ENCODE peak calls at places on chromosomes 5 and 9, in eight cellular contexts. U, R, L, Q, N, A, T and H are unnamed samples.

GRCh38 chr9:128276574-128277270 is 646 bp downstream of the SWI5 start:
- DNase-seq in U (peak), R (no peak), L (peak), Q (peak), N (no peak), A (peak), T (no peak), H (peak)

GRCh38 chr5:139745121-139745799 is 50.3 kb upstream of the PSD2 start:
- DNase-seq in U (peak), R (no peak), L (peak), Q (peak), N (no peak), A (peak), T (peak), H (peak)

GRCh38 chr5:39876146-39876545 is 451.4 kb upstream of the DAB2 start:
- DNase-seq in U (no peak), R (no peak), L (no peak), Q (no peak), N (no peak), A (peak), T (no peak), H (no peak)

GRCh38 chr5:31944683-31945445 is 229.3 kb downstream of the GOLPH3 start:
- DNase-seq in U (no peak), R (no peak), L (no peak), Q (no peak), N (no peak), A (no peak), T (no peak), H (no peak)

GRCh38 chr5:97143715-97144114 is 1.3 kb upstream of the LIX1 start:
- DNase-seq in U (no peak), R (no peak), L (no peak), Q (no peak), N (no peak), A (no peak), T (no peak), H (no peak)

GRCh38 chr5:142798099-142798768 is 28.1 kb downstream of the ARHGAP26 start:
- DNase-seq in U (peak), R (no peak), L (no peak), Q (no peak), N (no peak), A (no peak), T (no peak), H (no peak)

GRCh38 chr5:42250-42649 is 49.7 kb upstream of the PLEKHG4B start:
- DNase-seq in U (no peak), R (no peak), L (peak), Q (no peak), N (no peak), A (peak), T (no peak), H (peak)

GRCh38 chr5:60843693-60844428 is at the start of gene ELOVL7:
- DNase-seq in U (peak), R (peak), L (peak), Q (peak), N (peak), A (peak), T (peak), H (peak)

GRCh38 chr5:2611561-2612096 is 139.8 kb downstream of the IRX2 start:
- DNase-seq in U (no peak), R (no peak), L (no peak), Q (no peak), N (no peak), A (no peak), T (no peak), H (no peak)

GRCh38 chr5:78499485-78499884 is 139.1 kb downstream of the SCAMP1 start:
- DNase-seq in U (no peak), R (no peak), L (no peak), Q (no peak), N (no peak), A (no peak), T (no peak), H (no peak)

GRCh38 chr5:146520731-146521130 is 4.7 kb upstream of the GPR151 start:
- DNase-seq in U (no peak), R (no peak), L (no peak), Q (peak), N (no peak), A (no peak), T (peak), H (no peak)

GRCh38 chr5:35859101-35859661 is 2.5 kb downstream of the IL7R start:
- DNase-seq in U (no peak), R (no peak), L (no peak), Q (peak), N (no peak), A (no peak), T (no peak), H (no peak)

GRCh38 chr5:180194410-180195345 is 14.3 kb downstream of the RASGEF1C start:
- DNase-seq in U (no peak), R (no peak), L (peak), Q (no peak), N (no peak), A (no peak), T (no peak), H (peak)

GRCh38 chr5:155290937-155291336 is 277.4 kb downstream of the KIF4B start:
- DNase-seq in U (no peak), R (no peak), L (no peak), Q (no peak), N (no peak), A (no peak), T (no peak), H (no peak)

GRCh38 chr5:124748687-124749594 is 2.5 kb upstream of the ZNF608 start:
- DNase-seq in U (peak), R (peak), L (peak), Q (peak), N (peak), A (peak), T (peak), H (peak)

GRCh38 chr9:2857564-2858198 is 13.8 kb upstream of the PUM3 start:
- DNase-seq in U (peak), R (peak), L (peak), Q (peak), N (peak), A (peak), T (peak), H (peak)

GRCh38 chr5:16880547-16880946 is 55.5 kb downstream of the MYO10 start:
- DNase-seq in U (no peak), R (no peak), L (no peak), Q (no peak), N (no peak), A (no peak), T (no peak), H (no peak)

GRCh38 chr9:137679695-137680305 is 61.0 kb downstream of the EHMT1 start:
- DNase-seq in U (no peak), R (no peak), L (no peak), Q (no peak), N (no peak), A (no peak), T (no peak), H (no peak)

DNA sequence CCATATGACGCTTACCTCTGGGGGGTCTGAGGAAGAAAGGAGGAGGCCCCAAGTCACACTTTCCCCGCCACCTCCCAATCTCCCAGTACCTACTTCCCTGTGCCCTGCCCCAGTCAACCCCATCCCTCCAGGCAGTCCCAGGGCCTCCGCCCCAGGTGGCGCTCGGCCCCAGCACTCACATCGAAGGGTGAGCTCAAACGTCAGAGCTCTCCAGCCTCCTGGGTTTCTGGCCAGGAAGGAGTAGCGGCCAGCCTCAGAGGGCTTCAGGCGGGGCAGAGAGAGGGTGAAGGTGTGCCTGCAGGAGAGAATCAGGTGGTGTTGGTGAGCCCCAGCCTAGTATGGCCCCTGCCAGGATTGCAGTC is 16.1 kb downstream of the CSF1R start:
- DNase-seq in U (no peak), R (no peak), L (peak), Q (no peak), N (no peak), A (no peak), T (no peak), H (no peak)
- TF ChIP-seq CTCF in U (no peak), R (no peak), L (no peak), Q (no peak), N (no peak), A (no peak), T (no peak), H (no peak)

GRCh38 chr9:99594056-99594780 is 227.5 kb upstream of the NR4A3 start:
- DNase-seq in U (no peak), R (no peak), L (no peak), Q (no peak), N (no peak), A (no peak), T (no peak), H (no peak)
- TF ChIP-seq CTCF in U (no peak), R (no peak), L (no peak), Q (no peak), N (no peak), A (no peak), T (no peak), H (no peak)

GRCh38 chr9:78781681-78782080 is 484.8 kb downstream of the PSAT1 start:
- DNase-seq in U (no peak), R (no peak), L (no peak), Q (peak), N (no peak), A (no peak), T (no peak), H (no peak)

GRCh38 chr9:78786794-78787193 is 489.9 kb downstream of the PSAT1 start:
- DNase-seq in U (no peak), R (no peak), L (no peak), Q (peak), N (no peak), A (no peak), T (no peak), H (no peak)

GRCh38 chr9:78782234-78782633 is 485.3 kb downstream of the PSAT1 start:
- DNase-seq in U (no peak), R (no peak), L (no peak), Q (no peak), N (no peak), A (no peak), T (no peak), H (no peak)

GRCh38 chr9:78782858-78783257 is 485.9 kb downstream of the PSAT1 start:
- DNase-seq in U (no peak), R (no peak), L (no peak), Q (no peak), N (no peak), A (no peak), T (no peak), H (no peak)

DNA sequence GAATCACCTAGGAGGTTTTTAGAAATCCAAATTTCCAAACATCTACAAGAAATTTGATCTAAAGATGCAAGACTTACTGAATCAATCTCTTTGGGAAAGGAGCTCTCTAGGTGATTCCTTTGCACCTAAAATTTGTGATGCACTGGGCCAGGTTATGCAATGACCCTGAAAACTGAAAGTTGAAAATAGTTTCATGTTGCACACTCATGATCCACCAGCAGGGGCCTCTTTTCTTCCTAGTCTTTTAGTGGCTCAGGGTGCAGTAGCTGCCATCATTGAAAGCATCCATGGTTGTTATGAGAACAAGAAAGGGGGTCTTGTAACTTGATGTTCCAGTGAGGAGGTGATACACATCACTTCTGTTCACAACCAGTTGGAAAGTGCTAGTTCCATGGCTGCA is 486.8 kb downstream of the PSAT1 start:
- DNase-seq in U (no peak), R (no peak), L (no peak), Q (no peak), N (no peak), A (no peak), T (no peak), H (no peak)
- TF ChIP-seq CTCF in U (no peak), R (no peak), L (peak), Q (peak), N (peak), A (no peak), T (peak), H (no peak)

DNA sequence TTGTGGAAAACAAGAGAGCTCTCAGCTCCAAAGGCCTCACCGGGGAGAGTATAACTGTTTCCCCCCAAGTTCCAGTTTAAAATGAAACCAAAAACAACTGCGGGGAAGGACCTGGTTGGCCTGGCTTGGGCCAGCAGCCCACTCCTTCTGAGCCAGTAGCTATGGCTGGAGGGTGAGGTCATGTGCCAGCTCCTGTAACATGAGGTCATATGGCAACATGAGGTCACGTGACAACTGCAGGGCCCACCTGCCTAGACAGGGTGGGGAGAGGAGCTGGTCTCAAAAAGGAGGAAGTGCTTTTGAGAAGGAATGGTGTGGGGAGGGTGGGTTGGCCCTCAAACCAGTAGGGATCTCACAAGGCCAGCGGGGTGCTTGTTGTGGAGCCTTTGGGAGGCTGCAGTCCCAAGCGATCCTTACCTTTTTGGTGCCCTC is 29.3 kb upstream of the CRB2 start:
- DNase-seq in U (no peak), R (peak), L (no peak), Q (no peak), N (no peak), A (peak), T (no peak), H (peak)
- TF ChIP-seq CTCF in U (no peak), R (no peak), L (no peak), Q (no peak), N (no peak), A (no peak), T (no peak), H (no peak)

GRCh38 chr5:88878976-88879375 is 4.0 kb downstream of the MEF2C start:
- DNase-seq in U (no peak), R (no peak), L (no peak), Q (no peak), N (no peak), A (peak), T (no peak), H (no peak)
- TF ChIP-seq CTCF in U (no peak), R (no peak), L (no peak), Q (no peak), N (no peak), A (peak), T (no peak), H (no peak)

GRCh38 chr5:54217826-54218503 is 92.4 kb downstream of the ARL15 start:
- DNase-seq in U (no peak), R (peak), L (no peak), Q (peak), N (no peak), A (peak), T (peak), H (peak)
- TF ChIP-seq CTCF in U (peak), R (peak), L (peak), Q (peak), N (peak), A (peak), T (peak), H (peak)

DNA sequence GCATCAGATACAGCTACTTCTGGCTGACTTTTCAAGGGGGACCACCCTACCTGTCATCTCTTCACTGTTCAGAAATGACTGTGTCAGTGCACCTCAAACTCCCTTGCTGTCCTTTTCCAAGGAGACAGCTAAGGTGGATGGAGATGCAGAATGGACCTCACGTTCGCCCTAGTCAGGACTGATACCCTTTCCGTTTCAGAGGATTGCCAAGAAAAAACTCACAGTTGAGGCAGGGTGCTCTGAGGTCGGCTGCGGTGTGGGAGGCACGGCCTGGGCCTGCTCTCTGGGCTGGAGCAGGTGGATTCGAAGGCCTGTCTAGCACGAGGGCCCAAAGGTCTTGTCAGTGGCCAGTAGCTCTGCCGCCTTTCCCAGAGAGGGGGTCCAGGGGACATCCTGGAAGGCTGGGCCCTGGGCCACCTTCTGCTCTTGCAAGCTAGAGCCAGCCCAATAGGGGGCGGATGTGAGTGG is 2.2 kb upstream of the MSMP start:
- DNase-seq in U (no peak), R (no peak), L (peak), Q (no peak), N (peak), A (peak), T (peak), H (peak)
- TF ChIP-seq CTCF in U (peak), R (peak), L (no peak), Q (peak), N (peak), A (peak), T (peak), H (no peak)

GRCh38 chr9:83688921-83689320 is 18.8 kb downstream of the UBQLN1 start:
- DNase-seq in U (no peak), R (no peak), L (no peak), Q (no peak), N (no peak), A (no peak), T (no peak), H (no peak)

DNA sequence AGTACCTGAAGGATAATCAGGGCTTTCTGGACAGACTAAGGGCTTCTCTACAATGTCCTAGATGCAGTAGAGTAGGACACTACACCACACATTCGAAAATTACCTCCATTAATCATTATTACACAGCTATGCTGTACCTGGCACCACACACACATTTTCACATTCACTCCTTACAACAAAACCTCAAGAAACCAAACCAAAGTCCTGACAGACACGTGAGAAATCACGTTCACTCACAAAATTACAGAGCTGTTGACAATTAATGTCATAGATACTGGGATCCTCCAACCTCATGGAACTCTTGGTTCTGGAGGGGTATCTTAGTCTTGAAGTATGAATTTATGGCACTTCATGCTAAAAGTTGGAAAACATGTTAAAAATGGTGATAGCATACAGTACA is 16.3 kb downstream of the UBQLN1 start:
- DNase-seq in U (no peak), R (no peak), L (no peak), Q (no peak), N (no peak), A (no peak), T (no peak), H (no peak)
- TF ChIP-seq CTCF in U (no peak), R (no peak), L (no peak), Q (no peak), N (no peak), A (no peak), T (no peak), H (no peak)

GRCh38 chr9:4155224-4156026 is 144.4 kb downstream of the GLIS3 start:
- DNase-seq in U (no peak), R (no peak), L (no peak), Q (no peak), N (no peak), A (no peak), T (no peak), H (peak)
- TF ChIP-seq CTCF in U (no peak), R (no peak), L (no peak), Q (no peak), N (no peak), A (no peak), T (no peak), H (no peak)

GRCh38 chr9:64128572-64128971 is 1156.4 kb downstream of the FOXD4L5 start:
- DNase-seq in U (no peak), R (no peak), L (no peak), Q (no peak), N (no peak), A (no peak), T (no peak), H (no peak)
- TF ChIP-seq CTCF in U (no peak), R (no peak), L (no peak), Q (no peak), N (no peak), A (no peak), T (no peak), H (no peak)